ENCODE peak calls at places on chromosomes 6 and 20, in six cellular contexts. G is HepG2, V is thoracic aorta, E is pancreas, F is left ventricle myocardium inferior, X is H9. J is an unnamed sample.

GRCh38 chr6:142387997-142388815 is 86.4 kb downstream of the ADGRG6 start:
- DNase-seq in G (peak), V (no peak), E (no peak), F (no peak), X (no peak), J (no peak)

GRCh38 chr6:91860951-91861350 is 1274.1 kb upstream of the MAP3K7 start:
- DNase-seq in G (no peak), V (no peak), E (no peak), F (no peak), X (no peak), J (no peak)

GRCh38 chr20:46167080-46167479 is 49.0 kb downstream of the CD40 start:
- DNase-seq in G (no peak), V (no peak), E (no peak), F (no peak), X (no peak), J (no peak)

GRCh38 chr20:35311409-35311808 is 19.2 kb upstream of the FAM83C start:
- DNase-seq in G (no peak), V (no peak), E (no peak), F (no peak), X (peak), J (no peak)

GRCh38 chr20:51365670-51366069 is 176.8 kb downstream of the NFATC2 start:
- DNase-seq in G (no peak), V (no peak), E (no peak), F (no peak), X (no peak), J (no peak)

GRCh38 chr20:59004763-59005522 is 2.1 kb downstream of the CTSZ start:
- DNase-seq in G (peak), V (no peak), E (no peak), F (peak), X (no peak), J (peak)

GRCh38 chr6:11585426-11586016 is 48.0 kb downstream of the TMEM170B start:
- DNase-seq in G (peak), V (no peak), E (no peak), F (no peak), X (no peak), J (no peak)

GRCh38 chr6:111817451-111818146 is 55.7 kb downstream of the FYN start:
- DNase-seq in G (no peak), V (no peak), E (no peak), F (no peak), X (no peak), J (peak)

GRCh38 chr6:41326092-41326491 is 9.3 kb upstream of the NCR2 start:
- DNase-seq in G (no peak), V (no peak), E (no peak), F (no peak), X (no peak), J (no peak)

GRCh38 chr6:73325656-73326055 is 28.4 kb downstream of the DPPA5 start:
- DNase-seq in G (no peak), V (no peak), E (no peak), F (no peak), X (no peak), J (no peak)

GRCh38 chr20:52060794-52061714 is 130.5 kb downstream of the ZFP64 start:
- DNase-seq in G (peak), V (no peak), E (no peak), F (no peak), X (peak), J (no peak)

GRCh38 chr6:5761370-5761769 is 245.4 kb downstream of the NRN1 start:
- DNase-seq in G (no peak), V (peak), E (no peak), F (no peak), X (no peak), J (no peak)

GRCh38 chr20:45340951-45341350 is 7.3 kb downstream of the SDC4 start:
- DNase-seq in G (peak), V (no peak), E (no peak), F (no peak), X (peak), J (no peak)

GRCh38 chr6:109484161-109484560 is 1.1 kb upstream of the ZBTB24 start:
- DNase-seq in G (no peak), V (no peak), E (no peak), F (no peak), X (no peak), J (no peak)

GRCh38 chr6:56220078-56220477 is 27.3 kb downstream of the COL21A1 start:
- DNase-seq in G (no peak), V (no peak), E (no peak), F (no peak), X (no peak), J (no peak)

GRCh38 chr20:24683676-24684075 is 214.2 kb downstream of the SYNDIG1 start:
- DNase-seq in G (no peak), V (no peak), E (no peak), F (no peak), X (no peak), J (no peak)

GRCh38 chr20:61738601-61739069 is 327.0 kb downstream of the TAF4 start:
- DNase-seq in G (no peak), V (no peak), E (no peak), F (no peak), X (no peak), J (no peak)

GRCh38 chr6:30490031-30490876 is 945 bp downstream of the HLA-E start:
- DNase-seq in G (no peak), V (no peak), E (peak), F (peak), X (peak), J (peak)

GRCh38 chr6:52389626-52390360 is 27.8 kb downstream of the PAQR8 start:
- DNase-seq in G (peak), V (no peak), E (peak), F (peak), X (no peak), J (no peak)

GRCh38 chr6:40999498-41000070 is 39.4 kb downstream of the UNC5CL start:
- DNase-seq in G (peak), V (no peak), E (peak), F (peak), X (peak), J (no peak)

GRCh38 chr6:161429921-161430490 is 156.1 kb upstream of the AGPAT4 start:
- DNase-seq in G (no peak), V (no peak), E (no peak), F (no peak), X (no peak), J (no peak)

GRCh38 chr6:131950767-131951575 is at the start of gene CCN2:
- DNase-seq in G (peak), V (peak), E (peak), F (peak), X (peak), J (peak)

GRCh38 chr6:109420751-109421150 is 19.7 kb downstream of the PPIL6 start:
- DNase-seq in G (no peak), V (no peak), E (no peak), F (no peak), X (no peak), J (no peak)

GRCh38 chr20:31700747-31701146 is 21.9 kb downstream of the BCL2L1 start:
- DNase-seq in G (no peak), V (no peak), E (no peak), F (no peak), X (no peak), J (no peak)

GRCh38 chr6:166956444-166957086 is at the start of gene RNASET2:
- DNase-seq in G (peak), V (peak), E (peak), F (peak), X (peak), J (peak)
- H3K27ac ChIP-seq in G (peak), V (peak), E (peak), F (peak), X (no peak), J (peak)

GRCh38 chr6:26122005-26122388 is 34.8 kb downstream of the HFE start:
- DNase-seq in G (no peak), V (no peak), E (no peak), F (no peak), X (no peak), J (no peak)

GRCh38 chr6:26123675-26124549 is 36.7 kb downstream of the HFE start:
- DNase-seq in G (peak), V (peak), E (peak), F (peak), X (peak), J (peak)

GRCh38 chr6:26121141-26122004 is 34.1 kb downstream of the HFE start:
- DNase-seq in G (peak), V (no peak), E (no peak), F (no peak), X (no peak), J (no peak)

GRCh38 chr6:26122793-26123674 is 35.8 kb downstream of the HFE start:
- DNase-seq in G (peak), V (peak), E (peak), F (peak), X (peak), J (peak)

GRCh38 chr6:26122402-26122792 is 35.2 kb downstream of the HFE start:
- DNase-seq in G (peak), V (no peak), E (no peak), F (no peak), X (peak), J (no peak)
- H3K27ac ChIP-seq in G (peak), V (peak), E (peak), F (peak), X (peak), J (peak)

GRCh38 chr6:106973841-106974336 is 640 bp downstream of the CD24 start:
- DNase-seq in G (no peak), V (no peak), E (no peak), F (no peak), X (no peak), J (no peak)
- H3K27ac ChIP-seq in G (no peak), V (no peak), E (peak), F (no peak), X (peak), J (no peak)

DNA sequence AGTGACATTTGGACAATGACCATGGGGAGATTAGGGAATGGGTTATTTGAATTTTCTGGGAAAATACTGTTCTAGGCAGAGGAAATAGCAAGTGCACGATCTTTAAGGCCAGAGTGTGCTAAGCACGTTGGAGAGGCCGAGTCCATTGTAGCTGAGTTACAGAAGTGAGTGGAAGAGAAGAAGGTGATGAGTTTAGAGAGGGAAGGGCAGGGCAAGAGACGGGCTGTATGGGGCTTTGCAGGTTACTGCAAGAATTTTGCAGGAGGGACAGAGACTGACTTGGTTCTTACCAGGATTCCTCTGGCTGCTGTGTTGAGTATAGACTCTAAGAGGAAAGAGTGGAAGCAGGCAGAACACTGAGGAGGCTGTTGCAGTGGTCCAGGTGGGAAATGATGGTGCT is 1.1 kb upstream of the NCOA3 start:
- DNase-seq in G (no peak), V (no peak), E (no peak), F (no peak), X (no peak), J (no peak)
- H3K27ac ChIP-seq in G (peak), V (peak), E (peak), F (peak), X (no peak), J (no peak)

J was measured in substantia nigra.